ENCODE peak calls at places on chromosomes 13 and 19, in seven cellular contexts. A is upper lobe of right lung, K is GM23338, I is body of pancreas, F is bronchial epithelial cell, G is lower lobe of right lung, L is PC-3. Y is an unnamed sample. For H3K36me3, the result is how much of the 10 kb centered on the place peaks cover.

GRCh38 chr13:41222259-41222852 is 28.0 kb upstream of the KBTBD7 start:
- DNase-seq in L (peak), I (peak), G (no peak), A (no peak), F (peak), K (peak), Y (peak)

GRCh38 chr13:98466634-98467236 is 110.2 kb downstream of the STK24 start:
- DNase-seq in F (peak), L (peak), A (no peak), I (no peak), K (peak), G (no peak), Y (peak)

GRCh38 chr19:6272913-6273600 is 6.7 kb downstream of the MLLT1 start:
- DNase-seq in L (no peak), A (no peak), I (no peak), G (no peak), K (no peak), F (no peak), Y (no peak)

GRCh38 chr13:31807090-31807541 is 67.8 kb downstream of the RXFP2 start:
- DNase-seq in A (no peak), L (no peak), K (no peak), I (no peak), F (peak), G (no peak), Y (no peak)

GRCh38 chr13:110287031-110287828 is 19.7 kb downstream of the COL4A1 start:
- DNase-seq in A (no peak), G (no peak), K (no peak), L (no peak), I (no peak), F (no peak), Y (no peak)

GRCh38 chr13:57557979-57558529 is 73.5 kb upstream of the PCDH17 start:
- DNase-seq in I (no peak), F (peak), L (peak), G (no peak), K (peak), A (no peak), Y (no peak)

GRCh38 chr19:3068071-3068470 is 5.8 kb upstream of the TLE5 start:
- DNase-seq in F (no peak), G (no peak), I (peak), L (no peak), A (no peak), K (no peak), Y (peak)

GRCh38 chr13:20125129-20125782 is 35.6 kb downstream of the GJA3 start:
- DNase-seq in G (no peak), I (no peak), F (peak), A (no peak), K (no peak), L (peak), Y (no peak)

GRCh38 chr19:30304540-30304939 is 67.6 kb upstream of the ZNF536 start:
- DNase-seq in K (no peak), G (no peak), F (no peak), L (no peak), I (no peak), A (no peak), Y (no peak)

GRCh38 chr19:10612515-10613119 is 12.7 kb upstream of the SLC44A2 start:
- DNase-seq in A (peak), L (no peak), G (peak), K (no peak), F (no peak), I (peak), Y (no peak)

GRCh38 chr19:51417107-51417806 is at the start of gene SIGLEC10:
- DNase-seq in G (peak), K (peak), I (no peak), F (no peak), A (peak), L (peak), Y (no peak)

GRCh38 chr13:111328111-111328802 is 7.8 kb downstream of the TEX29 start:
- DNase-seq in I (no peak), L (no peak), K (no peak), A (no peak), G (no peak), F (no peak), Y (no peak)

GRCh38 chr13:101157261-101157660 is 259.0 kb downstream of the NALCN start:
- DNase-seq in L (no peak), F (peak), K (peak), I (no peak), G (no peak), A (no peak), Y (no peak)

GRCh38 chr19:33152178-33152577 is 20.3 kb downstream of the WDR88 start:
- DNase-seq in G (no peak), A (no peak), F (no peak), I (no peak), L (no peak), K (no peak), Y (no peak)

GRCh38 chr19:3372413-3372812 is 6.0 kb downstream of the NFIC start:
- DNase-seq in A (no peak), G (no peak), K (no peak), I (peak), F (no peak), L (no peak), Y (no peak)

GRCh38 chr13:50060718-50061117 is 45.5 kb downstream of the KCNRG start:
- DNase-seq in F (no peak), K (no peak), A (no peak), I (no peak), G (no peak), L (no peak), Y (no peak)

GRCh38 chr19:11018743-11019142 is 57.9 kb downstream of the SMARCA4 start:
- DNase-seq in G (peak), I (no peak), F (peak), K (no peak), A (no peak), L (no peak), Y (no peak)

GRCh38 chr13:59547950-59548349 is 615.8 kb downstream of the DIAPH3 start:
- DNase-seq in F (no peak), L (no peak), G (no peak), I (no peak), A (no peak), K (no peak), Y (no peak)

GRCh38 chr19:18306209-18306902 is 16.5 kb downstream of the LSM4 start:
- DNase-seq in F (no peak), I (no peak), A (no peak), L (no peak), G (no peak), K (no peak), Y (no peak)

GRCh38 chr13:99442273-99442895 is 58.9 kb upstream of the TM9SF2 start:
- DNase-seq in I (peak), L (peak), F (peak), K (peak), G (no peak), A (no peak), Y (peak)

GRCh38 chr13:48849515-48849914 is 126.2 kb upstream of the FNDC3A start:
- DNase-seq in K (peak), F (no peak), A (no peak), G (no peak), L (no peak), I (no peak), Y (no peak)

GRCh38 chr13:24777171-24777570 is 13.2 kb downstream of the RNF17 start:
- DNase-seq in A (no peak), I (no peak), K (no peak), F (peak), L (peak), G (no peak), Y (no peak)

GRCh38 chr19:33546656-33547055 is 25.1 kb upstream of the PEPD start:
- DNase-seq in L (no peak), I (no peak), G (no peak), K (no peak), F (no peak), A (no peak), Y (no peak)

GRCh38 chr13:112896736-112897602 is 72.0 kb upstream of the MCF2L start:
- DNase-seq in F (no peak), K (no peak), L (no peak), I (peak), G (peak), A (no peak), Y (peak)

GRCh38 chr13:43348397-43348796 is 325.0 kb downstream of the DNAJC15 start:
- DNase-seq in G (no peak), L (peak), K (no peak), A (no peak), F (peak), I (no peak), Y (no peak)

GRCh38 chr19:14700711-14701110 is 10.9 kb downstream of the ZNF333 start:
- DNase-seq in I (no peak), K (no peak), G (no peak), L (no peak), F (no peak), A (no peak), Y (no peak)
- H3K36me3 ChIP-seq in I (under half), K (under half), G (half or more), L (under half), F (under half), A (half or more), Y (under half)

GRCh38 chr13:51913421-51914136 is 51.8 kb downstream of the CCDC70 start:
- DNase-seq in L (no peak), I (no peak), A (no peak), K (peak), F (no peak), G (no peak), Y (no peak)
- H3K4me3 ChIP-seq in L (no peak), I (no peak), A (no peak), K (no peak), F (no peak), G (no peak), Y (no peak)

DNA sequence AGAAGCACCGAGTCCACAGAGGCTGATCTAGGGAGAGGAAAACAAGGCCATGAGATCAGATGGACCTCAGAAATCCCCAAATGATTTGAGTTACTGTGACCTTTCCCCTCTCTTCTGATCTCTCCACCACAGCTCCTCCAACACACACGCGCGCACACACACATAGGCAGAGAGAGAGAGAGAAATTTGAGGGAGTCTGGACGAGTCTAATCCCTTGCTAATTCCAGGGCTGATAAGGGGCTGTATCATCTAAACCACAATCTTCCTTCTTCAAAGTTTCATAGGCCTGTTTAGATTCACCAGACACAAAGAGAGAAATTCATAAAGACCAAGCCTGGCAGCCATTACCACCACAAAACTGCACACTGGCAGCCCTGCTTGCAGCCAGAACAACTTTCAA is 8.6 kb downstream of the ZFP82 start:
- DNase-seq in G (no peak), F (no peak), I (no peak), K (no peak), A (no peak), L (no peak), Y (no peak)
- H3K36me3 ChIP-seq in G (under half), F (under half), I (under half), K (under half), A (under half), L (under half), Y (half or more)

GRCh38 chr19:12705169-12705568 is 8.7 kb upstream of the FBXW9 start:
- DNase-seq in K (no peak), F (no peak), A (no peak), L (no peak), G (no peak), I (no peak), Y (no peak)
- H3K4me3 ChIP-seq in K (no peak), F (no peak), A (no peak), L (no peak), G (no peak), I (no peak), Y (no peak)

GRCh38 chr19:48287748-48288147 is 17.9 kb downstream of the ZNF114 start:
- DNase-seq in G (no peak), A (no peak), K (no peak), I (no peak), L (no peak), F (no peak), Y (no peak)

GRCh38 chr19:48290341-48290922 is 20.6 kb downstream of the ZNF114 start:
- DNase-seq in G (no peak), F (peak), A (no peak), K (peak), L (no peak), I (no peak), Y (no peak)

GRCh38 chr19:48283908-48284307 is 14.0 kb downstream of the ZNF114 start:
- DNase-seq in G (no peak), F (no peak), A (no peak), I (no peak), K (no peak), L (no peak), Y (no peak)

GRCh38 chr19:48279747-48280146 is 9.9 kb downstream of the ZNF114 start:
- DNase-seq in A (peak), K (no peak), F (no peak), G (no peak), L (no peak), I (no peak), Y (no peak)

GRCh38 chr19:48284891-48285290 is 15.0 kb downstream of the ZNF114 start:
- DNase-seq in F (no peak), I (no peak), K (no peak), A (no peak), L (no peak), G (no peak), Y (no peak)
- H3K36me3 ChIP-seq in F (under half), I (under half), K (under half), A (under half), L (under half), G (under half), Y (under half)

DNA sequence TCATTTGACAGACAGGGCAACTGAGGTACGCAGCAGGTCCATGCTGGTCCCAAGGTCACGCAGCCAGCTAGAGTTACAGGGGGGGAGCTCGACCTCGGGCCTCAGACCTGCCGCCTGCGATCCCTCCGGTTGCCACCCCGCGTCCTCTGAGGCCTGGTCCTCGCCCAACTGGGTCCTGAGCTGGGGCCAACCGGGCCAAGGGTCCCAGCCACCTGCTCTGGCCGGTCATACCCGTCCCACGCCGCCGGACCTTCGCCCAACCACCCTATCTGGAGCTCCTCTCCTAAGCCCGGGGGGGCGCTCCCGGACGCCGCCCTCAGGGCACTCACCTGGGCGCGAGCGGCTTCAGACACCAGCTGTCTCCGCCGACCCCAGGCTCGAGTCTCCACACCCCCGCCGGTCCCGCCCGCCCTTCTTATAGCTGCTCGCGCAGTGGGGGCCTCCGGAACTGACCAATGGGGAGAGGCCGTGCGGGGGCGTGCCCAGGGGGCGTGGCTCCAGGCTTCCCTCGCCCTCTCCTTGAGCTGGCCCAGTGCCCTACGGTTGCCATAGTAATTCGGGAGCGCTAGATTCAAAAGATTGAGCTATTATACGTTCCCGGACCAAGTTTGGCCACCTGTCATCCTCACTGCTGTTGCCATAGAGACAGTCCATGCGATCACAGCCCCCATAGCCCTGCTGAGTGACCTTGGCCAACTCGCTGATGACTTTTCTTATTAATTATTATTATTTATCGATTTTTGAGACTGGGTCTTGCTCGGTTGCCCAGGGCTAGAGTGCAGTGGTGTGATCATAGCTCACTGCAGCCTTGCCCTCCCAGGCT is at the start of gene PLIN5:
- DNase-seq in I (peak), K (peak), L (peak), A (peak), F (no peak), G (peak), Y (peak)
- H3K4me3 ChIP-seq in I (peak), K (peak), L (peak), A (peak), F (no peak), G (peak), Y (peak)

DNA sequence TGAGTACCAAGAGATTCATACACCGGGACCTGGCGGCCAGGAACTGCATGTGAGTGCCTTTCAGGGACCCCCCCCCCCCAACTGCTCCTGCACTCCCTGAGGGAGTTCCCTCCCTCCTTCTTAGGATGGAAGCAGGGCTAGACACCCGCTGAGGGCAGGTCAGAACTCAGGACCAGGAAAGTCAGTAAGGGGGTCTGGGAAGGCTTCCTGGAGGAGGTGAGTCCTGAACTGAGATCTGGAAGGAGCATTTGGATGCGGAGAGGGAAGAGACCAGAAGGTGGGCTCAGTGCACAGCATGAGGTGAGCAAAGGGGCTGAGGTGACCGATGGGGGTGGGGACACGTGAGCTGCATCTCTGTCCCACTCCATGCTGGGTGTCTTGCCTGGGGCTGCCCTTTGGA is 10.5 kb upstream of the HNRNPUL1 start:
- DNase-seq in F (no peak), I (no peak), A (no peak), G (no peak), K (no peak), L (no peak), Y (no peak)
- H3K36me3 ChIP-seq in F (under half), I (under half), A (half or more), G (half or more), K (under half), L (under half), Y (under half)

GRCh38 chr19:7516878-7517277 is 975 bp downstream of the ZNF358 start:
- DNase-seq in A (no peak), F (no peak), G (no peak), L (no peak), K (no peak), I (no peak), Y (no peak)
- H3K4me3 ChIP-seq in A (peak), F (peak), G (peak), L (peak), K (peak), I (peak), Y (no peak)

GRCh38 chr19:491146-491741 is 5.0 kb upstream of the MADCAM1 start:
- DNase-seq in G (no peak), A (no peak), F (no peak), L (peak), I (no peak), K (peak), Y (no peak)

GRCh38 chr19:489418-490196 is 6.7 kb upstream of the MADCAM1 start:
- DNase-seq in I (no peak), L (peak), F (no peak), G (no peak), A (no peak), K (peak), Y (no peak)

GRCh38 chr19:494171-495046 is 1.9 kb upstream of the MADCAM1 start:
- DNase-seq in L (no peak), K (peak), I (no peak), G (no peak), A (peak), F (no peak), Y (no peak)

GRCh38 chr19:493391-494170 is 2.7 kb upstream of the MADCAM1 start:
- DNase-seq in I (no peak), K (no peak), A (peak), L (no peak), F (no peak), G (no peak), Y (no peak)

DNA sequence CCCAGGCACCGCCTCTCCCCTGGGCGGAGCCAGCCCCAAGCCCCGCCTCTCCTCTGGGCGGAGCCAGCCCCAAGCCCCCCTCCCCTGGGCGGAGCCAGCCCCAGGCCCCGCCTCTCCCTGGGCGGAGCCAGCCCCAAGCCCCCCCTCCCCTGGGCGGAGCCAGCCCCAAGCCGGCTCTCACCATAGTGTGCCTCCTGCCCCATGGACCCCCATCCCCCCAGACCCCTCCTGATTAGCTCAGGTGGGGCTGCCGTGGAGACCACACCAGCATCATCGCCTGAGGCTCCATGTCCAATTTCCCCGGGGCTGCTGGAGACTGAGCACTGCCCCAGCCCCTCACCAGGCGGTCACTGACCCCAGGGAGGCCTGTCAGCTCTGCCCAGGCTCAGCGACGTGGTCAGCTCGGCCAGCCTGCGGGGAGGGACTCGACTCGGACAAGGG is 4.2 kb upstream of the MADCAM1 start:
- DNase-seq in G (no peak), A (no peak), F (no peak), L (peak), K (peak), I (no peak), Y (no peak)
- H3K36me3 ChIP-seq in G (under half), A (under half), F (under half), L (under half), K (under half), I (under half), Y (under half)

DNA sequence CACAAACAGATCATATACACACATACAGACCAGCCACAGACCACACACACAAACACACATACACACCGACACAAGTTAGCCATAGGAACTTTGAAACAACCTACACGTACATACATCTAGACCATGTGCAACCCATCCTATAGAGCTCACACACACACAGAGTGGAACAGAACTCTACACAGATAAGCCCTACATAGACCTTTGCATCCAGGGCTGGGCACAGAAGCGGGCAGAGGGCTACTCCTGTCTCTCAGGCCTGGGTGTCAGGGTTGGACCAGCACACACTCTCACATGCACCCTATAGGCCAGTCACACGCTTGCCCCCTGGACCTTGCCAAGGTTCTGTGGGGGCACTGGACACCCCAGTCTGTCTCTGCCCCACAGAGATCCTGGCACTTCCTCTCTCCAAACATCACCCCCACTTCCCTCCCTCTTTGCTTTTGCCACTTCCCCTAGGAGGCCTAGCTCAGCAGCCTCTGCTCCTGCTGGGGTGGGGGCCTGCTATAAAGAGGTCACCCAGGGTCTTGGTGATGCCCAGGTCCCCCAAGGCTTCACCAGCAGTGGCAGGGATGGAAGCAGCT is 5.8 kb upstream of the JUNB start:
- DNase-seq in G (peak), I (no peak), A (peak), L (no peak), F (no peak), K (no peak), Y (no peak)
- H3K4me3 ChIP-seq in G (peak), I (no peak), A (peak), L (no peak), F (no peak), K (no peak), Y (no peak)